ENCODE peak calls at places on chromosomes 12 and 14, in five cellular contexts. S, G, B, R and C are unnamed samples.

GRCh38 chr14:104016873-104017650 is 68.4 kb upstream of the ASPG start:
- DNase-seq in S (no peak), G (no peak), B (peak; percentile 68), R (no peak), C (no peak)

GRCh38 chr12:108193922-108194321 is 64.8 kb downstream of the WSCD2 start:
- DNase-seq in S (peak; percentile 43), G (peak; percentile 41), B (no peak), R (peak; percentile 23), C (peak; percentile 94)

GRCh38 chr14:59346329-59346728 is 118.9 kb downstream of the GPR135 start:
- DNase-seq in S (no peak), G (no peak), B (no peak), R (no peak), C (no peak)

GRCh38 chr14:32102152-32102787 is 25.2 kb downstream of the ARHGAP5 start:
- DNase-seq in S (no peak), G (no peak), B (no peak), R (no peak), C (no peak)

GRCh38 chr12:13000935-13001724 is 1.1 kb upstream of the HEBP1 start:
- DNase-seq in S (peak; percentile 76), G (peak; percentile 63), B (peak; percentile 42), R (peak; percentile 45), C (peak; percentile 96)

GRCh38 chr14:96905065-96905464 is 107.9 kb downstream of the VRK1 start:
- DNase-seq in S (no peak), G (no peak), B (no peak), R (no peak), C (no peak)

GRCh38 chr14:32764131-32764530 is 174.5 kb upstream of the NPAS3 start:
- DNase-seq in S (no peak), G (no peak), B (no peak), R (no peak), C (peak; percentile 35)

GRCh38 chr14:75626857-75627256 is 33.8 kb downstream of the ERG28 start:
- DNase-seq in S (no peak), G (no peak), B (no peak), R (no peak), C (no peak)

GRCh38 chr14:91257328-91258020 is 13.0 kb upstream of the GPR68 start:
- DNase-seq in S (no peak), G (no peak), B (no peak), R (no peak), C (no peak)

GRCh38 chr14:34063470-34064164 is 112.7 kb upstream of the EGLN3 start:
- DNase-seq in S (peak; percentile 25), G (no peak), B (no peak), R (no peak), C (no peak)

GRCh38 chr12:62711626-62712305 is 223.2 kb downstream of the PPM1H start:
- DNase-seq in S (no peak), G (no peak), B (no peak), R (no peak), C (no peak)

GRCh38 chr12:1853716-1854115 is 33.4 kb downstream of the LRTM2 start:
- DNase-seq in S (no peak), G (no peak), B (no peak), R (no peak), C (no peak)